ENCODE peak calls at places on chromosome 17, in eight cellular contexts. F, O, M, A, Q, S, H and X are unnamed samples.

GRCh38 chr17:29664743-29665479 is 42.2 kb upstream of the CORO6 start:
- DNase-seq in F (no peak), O (no peak), M (no peak), A (no peak), Q (peak; percentile 23), S (no peak), H (no peak), X (no peak)

GRCh38 chr17:78644971-78645370 is 67.8 kb upstream of the DNAH17 start:
- DNase-seq in F (no peak), O (no peak), M (no peak), A (no peak), Q (no peak), S (no peak), H (no peak), X (no peak)

GRCh38 chr17:78672880-78673371 is 95.7 kb upstream of the DNAH17 start:
- DNase-seq in F (no peak), O (no peak), M (no peak), A (no peak), Q (peak; percentile 18), S (no peak), H (no peak), X (no peak)

GRCh38 chr17:36736201-36737156 is 135.1 kb downstream of the MRM1 start:
- DNase-seq in F (peak; percentile 32), O (no peak), M (no peak), A (no peak), Q (no peak), S (no peak), H (no peak), X (no peak)

GRCh38 chr17:79729761-79730160 is 982 bp upstream of the ENPP7 start:
- DNase-seq in F (no peak), O (no peak), M (no peak), A (no peak), Q (no peak), S (no peak), H (no peak), X (no peak)

GRCh38 chr17:55496094-55496881 is 15.0 kb downstream of the SMIM36 start:
- DNase-seq in F (no peak), O (no peak), M (no peak), A (no peak), Q (no peak), S (no peak), H (no peak), X (peak; percentile 80)

GRCh38 chr17:78995761-78996451 is 13.7 kb downstream of the CANT1 start:
- DNase-seq in F (no peak), O (no peak), M (no peak), A (no peak), Q (no peak), S (no peak), H (no peak), X (no peak)

GRCh38 chr17:34383225-34383615 is 20.2 kb upstream of the CCL1 start:
- DNase-seq in F (peak; percentile 15), O (no peak), M (no peak), A (no peak), Q (no peak), S (no peak), H (no peak), X (no peak)

GRCh38 chr17:42894283-42895184 is 6.1 kb upstream of the G6PC1 start:
- DNase-seq in F (no peak), O (no peak), M (no peak), A (no peak), Q (no peak), S (no peak), H (no peak), X (no peak)